ENCODE peak calls at places on chromosomes 12 and 14, in nine cellular contexts. N is astrocyte of the spinal cord, I is sigmoid colon, P is heart left ventricle, R is H1, D is upper lobe of right lung, Q is neural progenitor cell, A is AG10803, V is astrocyte of the cerebellum. L is an unnamed sample.

GRCh38 chr12:90281156-90281868 is 572.7 kb upstream of the ATP2B1 start:
- DNase-seq in A (no peak), Q (no peak), N (no peak), R (no peak), D (no peak), P (no peak), I (no peak), V (no peak), L (no peak)

GRCh38 chr12:124673881-124674617 is 106.6 kb upstream of the NCOR2 start:
- DNase-seq in R (no peak), Q (no peak), P (no peak), I (no peak), V (no peak), D (no peak), A (no peak), N (no peak), L (no peak)

GRCh38 chr12:39805651-39806050 is 186.0 kb upstream of the ABCD2 start:
- DNase-seq in R (no peak), A (no peak), I (no peak), N (no peak), D (no peak), P (no peak), V (no peak), Q (no peak), L (no peak)

GRCh38 chr14:32080001-32080510 is 3.0 kb downstream of the ARHGAP5 start:
- DNase-seq in D (no peak), V (no peak), I (no peak), P (no peak), R (no peak), Q (no peak), N (no peak), A (peak; percentile 43), L (no peak)

GRCh38 chr12:2679068-2679815 is 115.5 kb upstream of the FKBP4 start:
- DNase-seq in R (no peak), V (no peak), Q (no peak), D (no peak), N (no peak), I (no peak), P (no peak), A (no peak), L (no peak)

GRCh38 chr14:93538411-93538810 is 107.7 kb downstream of the UNC79 start:
- DNase-seq in V (no peak), Q (peak; percentile 21), I (no peak), A (peak; percentile 3), P (no peak), N (no peak), D (no peak), R (peak; percentile 15), L (no peak)

GRCh38 chr12:128920468-128920867 is 67.2 kb downstream of the GLT1D1 start:
- DNase-seq in R (no peak), V (no peak), A (peak; percentile 3), D (no peak), Q (no peak), N (no peak), P (no peak), I (no peak), L (no peak)

GRCh38 chr14:50083467-50084337 is 32.7 kb downstream of the VCPKMT start:
- DNase-seq in A (no peak), D (peak; percentile 64), N (no peak), V (no peak), I (no peak), P (no peak), Q (no peak), R (no peak), L (no peak)

GRCh38 chr12:104370989-104371870 is 67.7 kb downstream of the EID3 start:
- DNase-seq in R (peak; percentile 54), N (peak; percentile 49), Q (peak; percentile 46), I (no peak), A (peak; percentile 77), V (no peak), D (no peak), P (no peak), L (peak; percentile 37)

GRCh38 chr12:87425942-87426554 is 603.2 kb downstream of the C12orf50 start:
- DNase-seq in P (no peak), A (no peak), R (no peak), I (no peak), V (no peak), N (peak; percentile 8), Q (no peak), D (no peak), L (no peak)

GRCh38 chr12:124720687-124721500 is 142.8 kb downstream of the SCARB1 start:
- DNase-seq in Q (no peak), V (no peak), N (peak; percentile 84), P (peak; percentile 47), D (no peak), A (peak; percentile 85), R (no peak), I (peak; percentile 88), L (no peak)

GRCh38 chr12:125356111-125356510 is 290.9 kb downstream of the AACS start:
- DNase-seq in P (no peak), R (no peak), I (no peak), N (no peak), D (no peak), A (no peak), V (no peak), Q (no peak), L (no peak)

GRCh38 chr14:69519253-69519661 is 34.7 kb downstream of the PLEKHD1 start:
- DNase-seq in I (no peak), P (no peak), A (no peak), R (no peak), V (no peak), D (peak; percentile 11), N (no peak), Q (no peak), L (no peak)

GRCh38 chr14:72535485-72535884 is 358.4 kb downstream of the DPF3 start:
- DNase-seq in V (no peak), N (no peak), I (no peak), D (no peak), A (no peak), P (no peak), R (no peak), Q (no peak), L (no peak)

GRCh38 chr12:1779783-1780182 is 40.6 kb upstream of the LRTM2 start:
- DNase-seq in N (peak; percentile 88), A (peak; percentile 57), P (no peak), V (peak; percentile 91), R (no peak), D (no peak), Q (no peak), I (no peak), L (no peak)

GRCh38 chr12:32107376-32108267 is 975 bp downstream of the BICD1 start:
- DNase-seq in N (peak; percentile 60), I (no peak), D (no peak), A (peak; percentile 62), R (no peak), P (no peak), V (no peak), Q (peak; percentile 48), L (no peak)

DNA sequence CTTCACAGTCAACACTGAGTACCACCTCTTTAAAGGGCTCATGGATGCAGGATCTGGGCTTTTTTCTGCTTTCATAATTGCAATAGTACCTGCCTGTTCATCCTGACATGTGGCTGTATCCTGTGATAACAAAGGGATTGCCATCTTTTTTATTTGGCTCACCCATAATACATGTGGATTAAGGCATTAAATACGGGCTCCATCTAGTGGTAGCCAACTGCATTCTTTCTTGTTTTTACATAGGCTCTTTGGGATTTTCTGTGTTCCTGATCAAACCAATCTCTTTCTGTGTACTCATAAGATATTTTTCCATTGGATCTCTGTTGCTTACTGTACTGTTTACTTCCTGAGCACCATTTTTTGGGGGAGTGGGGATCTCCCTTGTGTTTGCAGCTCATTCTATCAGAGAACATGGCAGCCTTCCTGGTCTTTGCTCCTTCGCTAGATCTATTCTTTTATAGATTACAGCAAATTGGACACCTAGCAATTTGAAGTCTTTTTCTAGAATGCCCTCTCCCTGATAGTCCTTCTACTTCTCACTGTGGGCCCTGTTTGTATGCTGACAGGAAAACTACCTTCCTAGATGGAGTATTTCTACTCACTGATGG is 723.4 kb upstream of the MDGA2 start:
- DNase-seq in N (peak; percentile 36), Q (peak; percentile 66), V (peak; percentile 28), A (peak; percentile 11), R (no peak), D (no peak), P (no peak), I (no peak), L (peak; percentile 3)
- TF ChIP-seq CTCF in N (peak; percentile 66), Q (peak; percentile 86), V (peak; percentile 65), A (peak; percentile 48), R (peak; percentile 52), D (peak; percentile 71), P (peak; percentile 45), I (no peak), L (peak; percentile 36)

DNA sequence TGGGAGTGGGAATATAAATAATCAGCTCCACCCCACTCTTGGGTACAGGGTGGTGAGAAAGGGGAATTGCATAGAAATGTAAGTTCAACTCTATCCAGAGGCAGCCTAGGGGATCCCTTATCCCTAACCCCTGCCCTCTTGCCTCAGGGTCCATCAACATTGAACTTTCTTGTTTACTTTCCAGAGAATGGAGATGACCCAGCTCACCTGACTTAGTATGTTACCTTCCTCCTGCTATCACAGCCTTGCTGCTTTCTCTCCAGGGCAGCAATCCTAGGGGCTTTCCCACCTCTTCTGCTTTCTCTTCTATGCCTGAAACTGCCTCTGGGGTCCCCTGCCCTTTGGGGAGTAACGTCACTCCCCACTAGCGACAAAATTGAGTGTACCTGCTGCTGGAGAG is 2.7 kb downstream of the LRP1 start:
- DNase-seq in Q (no peak), A (no peak), D (no peak), I (no peak), N (no peak), V (no peak), R (no peak), P (no peak), L (no peak)
- H3K4me3 ChIP-seq in Q (no peak overlapping the region), A (peak overlapping the region; percentile 93), D (peak overlapping the region; percentile 83), I (peak overlapping the region; percentile 93), N (peak overlapping the region; percentile 88), V (peak overlapping the region; percentile 90), R (peak overlapping the region; percentile 4), P (peak overlapping the region; percentile 78), L (peak overlapping the region; percentile 86)

DNA sequence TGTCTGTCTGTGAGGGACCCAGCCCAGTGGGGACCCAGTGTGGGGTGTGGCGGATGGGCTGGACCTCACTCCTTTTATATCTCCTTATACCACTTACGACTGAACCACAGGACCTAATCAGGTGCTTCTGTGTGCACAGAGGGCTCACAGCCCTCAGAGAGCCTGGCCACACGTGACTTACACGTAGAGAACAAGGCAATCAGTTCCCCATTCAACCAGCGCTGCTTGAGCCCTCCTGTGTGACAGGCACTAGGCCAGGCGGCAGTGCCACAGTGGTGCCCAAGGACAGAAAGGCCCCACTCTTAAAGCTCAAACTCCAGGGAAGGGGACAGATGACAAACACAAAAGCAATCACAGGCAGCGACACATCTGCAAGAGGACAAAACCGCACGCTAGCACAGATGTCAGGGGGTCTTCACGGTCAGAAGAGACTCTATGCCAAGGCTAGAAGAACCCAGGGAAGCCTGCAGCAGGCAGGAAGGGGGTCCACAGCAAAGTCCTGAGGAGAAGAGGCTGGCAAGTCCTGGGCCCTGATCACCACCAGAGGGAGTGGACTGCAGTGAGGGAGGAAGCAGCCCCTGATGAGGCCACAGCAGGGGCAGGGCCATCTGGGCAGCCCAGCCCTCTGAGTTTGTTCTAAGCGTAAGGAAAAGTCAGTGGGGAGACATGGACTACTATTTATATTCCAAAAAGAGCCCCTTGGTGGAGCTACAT is 39.3 kb downstream of the SETD3 start:
- DNase-seq in D (no peak), Q (peak; percentile 48), V (no peak), N (no peak), R (no peak), A (no peak), P (no peak), I (no peak), L (no peak)
- TF ChIP-seq CTCF in D (no peak), Q (peak; percentile 40), V (peak; percentile 39), N (peak; percentile 44), R (peak; percentile 61), A (peak; percentile 15), P (no peak), I (no peak), L (no peak)

GRCh38 chr14:63713765-63714164 is 14.1 kb downstream of the SGPP1 start:
- DNase-seq in V (peak; percentile 20), I (no peak), N (peak; percentile 54), Q (no peak), D (no peak), R (no peak), P (no peak), A (peak; percentile 74), L (peak; percentile 26)
- H3K4me3 ChIP-seq in V (no peak overlapping the region), I (no peak overlapping the region), N (no peak overlapping the region), Q (no peak overlapping the region), D (no peak overlapping the region), R (no peak overlapping the region), P (no peak overlapping the region), A (no peak overlapping the region), L (no peak overlapping the region)

L was measured in HFF-Myc.